ENCODE peak calls at places on chromosomes 12 and 14, in nine cellular contexts. L is stomach, A is A549, Z is K562, F is uterus, E is lower leg skin, C is adrenal gland, V is heart left ventricle, S is IMR-90. B is an unnamed sample.
A peak's percentile ranks its signal among the peaks of the same experiment; 100 is the strongest.

GRCh38 chr12:75294338-75294737 is 35.8 kb downstream of the CAPS2 start:
- DNase-seq in A (no peak), S (no peak), E (no peak), L (no peak), F (no peak), C (no peak), V (no peak), Z (no peak), B (peak; percentile 90)

GRCh38 chr12:70576341-70577282 is 60.6 kb downstream of the PTPRB start:
- DNase-seq in C (no peak), V (no peak), E (no peak), A (peak; percentile 75), S (peak; percentile 85), L (no peak), F (no peak), Z (peak; percentile 49), B (peak; percentile 55)

GRCh38 chr12:97756066-97756701 is 293.6 kb downstream of the RMST start:
- DNase-seq in L (no peak), A (no peak), S (no peak), F (no peak), E (no peak), V (no peak), Z (no peak), C (no peak), B (no peak)

GRCh38 chr12:116431677-116432300 is 127.4 kb upstream of the MAP1LC3B2 start:
- DNase-seq in L (no peak), V (no peak), F (no peak), Z (no peak), A (no peak), C (no peak), E (no peak), S (no peak), B (no peak)

GRCh38 chr14:53035796-53036195 is 84.9 kb upstream of the FERMT2 start:
- DNase-seq in E (no peak), F (no peak), A (no peak), V (no peak), S (peak; percentile 44), L (no peak), Z (no peak), C (no peak), B (no peak)

GRCh38 chr14:42671636-42672035 is 1065.0 kb downstream of the LRFN5 start:
- DNase-seq in Z (no peak), C (no peak), A (no peak), V (no peak), E (no peak), L (no peak), S (no peak), F (no peak), B (no peak)

GRCh38 chr14:77309122-77309521 is 11.6 kb downstream of the POMT2 start:
- DNase-seq in S (no peak), V (no peak), L (no peak), A (no peak), F (no peak), C (no peak), Z (no peak), E (no peak), B (no peak)

GRCh38 chr12:100395811-100396210 is 38.9 kb downstream of the SLC17A8 start:
- DNase-seq in V (no peak), C (no peak), E (no peak), F (no peak), A (no peak), Z (no peak), S (no peak), L (no peak), B (no peak)

GRCh38 chr12:15546102-15546701 is 223.9 kb downstream of the PTPRO start:
- DNase-seq in E (no peak), S (no peak), V (no peak), C (no peak), Z (no peak), A (no peak), F (no peak), L (no peak), B (no peak)

GRCh38 chr12:53481108-53481442 is 18.2 kb downstream of the MAP3K12 start:
- DNase-seq in Z (no peak), E (no peak), C (no peak), L (no peak), F (no peak), A (no peak), V (no peak), S (no peak), B (no peak)
- TF ChIP-seq POLR2A in Z (no peak), E (no peak), C (no peak), L (no peak), F (no peak), A (no peak), V (no peak), S (no peak), B (no peak)

GRCh38 chr14:68816943-68817430 is 24.1 kb upstream of the ZFP36L1 start:
- DNase-seq in E (no peak), F (no peak), V (no peak), A (no peak), C (peak; percentile 57), Z (no peak), L (no peak), S (no peak), B (no peak)

GRCh38 chr14:68814376-68815287 is 21.8 kb upstream of the ZFP36L1 start:
- DNase-seq in F (no peak), E (no peak), Z (no peak), V (peak; percentile 51), L (no peak), C (peak; percentile 79), A (peak; percentile 78), S (peak; percentile 68), B (no peak)

GRCh38 chr14:68817513-68818212 is 24.8 kb upstream of the ZFP36L1 start:
- DNase-seq in F (no peak), L (no peak), A (no peak), S (no peak), Z (no peak), V (peak; percentile 19), E (no peak), C (peak; percentile 47), B (no peak)

GRCh38 chr14:68815288-68816182 is 22.7 kb upstream of the ZFP36L1 start:
- DNase-seq in Z (no peak), V (no peak), L (no peak), S (no peak), F (no peak), E (no peak), A (no peak), C (peak; percentile 70), B (no peak)

DNA sequence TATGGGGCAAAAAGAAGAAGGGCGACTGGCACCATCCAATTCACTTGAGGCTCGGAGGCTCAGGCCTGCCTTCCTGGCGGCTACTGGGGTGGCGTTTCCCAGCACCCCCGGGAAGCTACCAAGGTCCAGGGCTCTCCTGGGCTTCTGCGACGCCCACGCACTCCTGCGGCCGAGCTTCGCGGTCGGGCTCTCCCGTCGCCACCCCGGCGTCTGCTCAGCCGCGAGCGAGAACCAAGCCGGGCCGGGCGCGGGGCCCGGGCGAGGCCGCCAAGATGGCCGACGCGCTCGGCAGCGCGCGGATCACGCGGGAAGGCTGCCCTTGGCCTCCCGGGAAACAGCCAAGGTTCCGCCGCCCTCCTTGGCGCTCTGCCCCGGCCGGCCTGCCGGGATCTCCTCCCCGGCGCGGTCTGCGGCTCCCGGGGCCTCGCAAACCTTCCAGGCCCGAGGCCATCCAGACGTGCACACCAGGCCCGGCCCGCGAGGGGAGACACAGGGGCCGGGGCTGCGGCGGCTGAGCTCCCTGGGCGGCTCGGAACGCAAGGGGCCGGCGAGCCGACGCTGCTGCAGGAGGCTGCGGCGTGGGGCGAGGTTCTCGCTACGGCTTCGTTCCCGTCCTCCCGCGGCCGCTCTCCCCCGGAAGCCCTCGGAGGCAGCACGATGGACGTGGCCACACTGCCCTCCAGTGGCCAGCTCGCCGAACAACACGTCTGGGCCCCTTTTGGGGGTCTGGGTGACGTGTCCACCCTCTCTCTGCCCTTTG is 23.5 kb upstream of the ZFP36L1 start:
- DNase-seq in E (peak; percentile 98), F (peak; percentile 90), A (peak; percentile 92), S (peak; percentile 86), V (peak; percentile 92), Z (peak; percentile 84), C (peak; percentile 92), L (peak; percentile 91), B (peak; percentile 95)
- TF ChIP-seq POLR2A in E (no peak), F (peak; percentile 36), A (peak; percentile 48), S (peak; percentile 16), V (no peak), Z (peak; percentile 60), C (no peak), L (no peak), B (peak; percentile 71)

GRCh38 chr12:57838594-57839302 is 7.8 kb downstream of the CTDSP2 start:
- DNase-seq in E (no peak), L (no peak), Z (no peak), A (no peak), S (peak; percentile 39), F (no peak), C (no peak), V (no peak), B (peak; percentile 19)

GRCh38 chr12:57842342-57843294 is 3.9 kb downstream of the CTDSP2 start:
- DNase-seq in V (no peak), A (no peak), F (no peak), E (no peak), C (no peak), S (peak; percentile 29), Z (no peak), L (no peak), B (no peak)

GRCh38 chr12:57841445-57841844 is 5.1 kb downstream of the CTDSP2 start:
- DNase-seq in E (no peak), S (no peak), L (no peak), V (no peak), F (no peak), C (no peak), A (no peak), Z (no peak), B (no peak)

GRCh38 chr12:57839996-57840395 is 6.5 kb downstream of the CTDSP2 start:
- DNase-seq in S (no peak), L (no peak), C (no peak), A (no peak), F (no peak), Z (no peak), V (no peak), E (no peak), B (no peak)

GRCh38 chr12:57840701-57841100 is 5.8 kb downstream of the CTDSP2 start:
- DNase-seq in V (peak; percentile 63), S (peak; percentile 50), F (no peak), L (peak; percentile 52), C (peak; percentile 79), Z (no peak), A (no peak), E (no peak), B (peak; percentile 65)
- TF ChIP-seq POLR2A in V (no peak), S (no peak), F (no peak), L (no peak), C (no peak), Z (no peak), A (no peak), E (no peak), B (no peak)

DNA sequence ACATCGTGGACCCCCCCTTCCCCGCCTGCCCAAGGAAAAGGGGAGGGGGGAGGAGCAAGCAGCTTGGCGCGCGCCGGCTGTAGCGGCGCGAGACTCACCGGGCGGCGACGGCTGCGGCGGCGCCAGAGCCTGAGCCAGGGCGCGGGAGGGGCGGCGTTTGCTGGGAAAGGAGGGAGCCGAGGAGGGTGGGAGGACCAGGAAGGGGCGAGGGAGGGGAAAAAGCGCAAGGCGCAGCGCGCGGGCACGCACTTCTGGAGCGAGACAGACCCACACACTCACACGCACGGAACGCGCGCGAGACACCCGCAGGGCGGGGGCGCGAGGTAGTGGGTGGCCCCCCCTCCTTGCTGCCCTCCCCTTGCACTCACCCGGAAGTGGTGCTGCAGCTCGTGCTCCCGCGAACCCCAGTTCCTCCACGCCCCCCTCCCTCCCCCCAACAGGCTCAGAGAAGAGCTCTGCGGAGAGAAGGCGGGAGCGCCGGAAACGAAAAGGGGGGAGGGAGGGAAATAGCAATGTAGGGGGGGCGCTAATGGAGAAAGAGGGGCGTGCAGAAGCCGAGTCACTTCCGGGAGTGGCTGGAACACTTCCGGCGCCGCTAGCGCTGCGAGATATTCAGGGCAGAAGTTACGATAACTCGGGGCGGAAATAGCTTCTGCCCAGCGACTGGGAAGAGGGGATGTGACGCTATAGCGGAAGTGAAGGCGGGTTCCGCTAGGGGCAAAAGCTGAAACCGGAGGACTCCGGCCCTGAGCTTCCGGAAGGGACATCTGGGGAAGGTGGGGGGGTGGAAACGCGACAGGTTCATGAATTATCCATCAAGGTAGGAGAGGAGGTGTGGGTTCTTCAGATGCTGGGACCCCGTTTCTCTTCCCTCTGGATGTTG is at the start of gene ZNF384:
- DNase-seq in E (peak; percentile 99), V (peak; percentile 98), C (peak; percentile 99), S (peak; percentile 99), Z (peak; percentile 87), L (peak; percentile 97), A (peak; percentile 100), F (peak; percentile 98), B (peak; percentile 99)
- TF ChIP-seq POLR2A in E (no peak), V (no peak), C (peak; percentile 37), S (peak; percentile 81), Z (peak; percentile 77), L (no peak), A (peak; percentile 59), F (peak; percentile 40), B (peak; percentile 92)